ENCODE peak calls at places on chromosomes 13 and 19, in nine cellular contexts. G is uterus, Q is HFFc6, O is tibial nerve, Y is PC-3, J is ovary, Z is fibroblast of mammary gland, N is endothelial cell, B is breast epithelium. E is an unnamed sample.

GRCh38 chr19:9917322-9917721 is 19.0 kb downstream of the OLFM2 start:
- DNase-seq in Q (peak), Z (peak), N (peak), Y (peak), O (no peak), G (no peak), J (no peak), B (no peak), E (no peak)

GRCh38 chr19:10254244-10254643 is 2.2 kb downstream of the MRPL4 start:
- DNase-seq in O (no peak), Z (no peak), Q (no peak), G (no peak), N (no peak), B (no peak), J (no peak), Y (no peak), E (no peak)

GRCh38 chr13:30355405-30355741 is 48.0 kb upstream of the KATNAL1 start:
- DNase-seq in B (no peak), N (peak), G (no peak), Z (no peak), Y (no peak), Q (no peak), O (no peak), J (no peak), E (peak)

GRCh38 chr13:33218020-33218419 is 67.5 kb downstream of the STARD13 start:
- DNase-seq in G (no peak), Z (no peak), O (no peak), B (no peak), Q (peak), Y (peak), N (no peak), J (no peak), E (no peak)

GRCh38 chr13:33817513-33817842 is 471 bp upstream of the RFC3 start:
- DNase-seq in J (no peak), G (no peak), O (no peak), B (no peak), N (no peak), Y (no peak), Q (no peak), Z (no peak), E (no peak)

GRCh38 chr13:37460211-37460610 is 138.4 kb downstream of the POSTN start:
- DNase-seq in N (no peak), J (no peak), Z (peak), G (no peak), Q (peak), O (no peak), B (no peak), Y (no peak), E (no peak)

GRCh38 chr19:45037393-45038169 is 1.3 kb upstream of the CLASRP start:
- DNase-seq in Y (no peak), Q (no peak), O (no peak), N (no peak), G (no peak), B (no peak), J (peak), Z (no peak), E (no peak)

GRCh38 chr19:33233056-33233873 is 7.6 kb upstream of the SLC7A10 start:
- DNase-seq in N (no peak), Q (no peak), B (no peak), O (no peak), Z (no peak), G (no peak), Y (no peak), J (no peak), E (no peak)

GRCh38 chr19:33214621-33215020 is 11.0 kb downstream of the SLC7A10 start:
- DNase-seq in O (no peak), Z (peak), Y (peak), B (no peak), Q (peak), J (no peak), N (no peak), G (no peak), E (no peak)

GRCh38 chr19:11964496-11964857 is 363 bp upstream of the ZNF763 start:
- DNase-seq in N (no peak), Q (peak), O (no peak), J (peak), G (no peak), Y (no peak), Z (no peak), B (no peak), E (no peak)

GRCh38 chr19:29687897-29688728 is 22.9 kb downstream of the PLEKHF1 start:
- DNase-seq in J (no peak), N (no peak), Y (peak), Q (peak), O (no peak), B (no peak), Z (peak), G (no peak), E (no peak)

GRCh38 chr19:2625434-2625833 is 77.1 kb downstream of the GNG7 start:
- DNase-seq in O (peak), B (no peak), Q (no peak), G (no peak), Y (no peak), N (no peak), J (no peak), Z (no peak), E (no peak)

GRCh38 chr13:98144501-98145350 is 1.8 kb downstream of the FARP1 start:
- DNase-seq in J (no peak), O (no peak), Y (peak), G (no peak), Z (peak), B (no peak), N (peak), Q (peak), E (no peak)

GRCh38 chr13:80164451-80164850 is 176.5 kb downstream of the SPRY2 start:
- DNase-seq in N (no peak), G (no peak), Z (no peak), J (no peak), O (no peak), Q (no peak), Y (no peak), B (no peak), E (no peak)

GRCh38 chr19:32677657-32678056 is 2.0 kb downstream of the RGS9BP start:
- DNase-seq in Y (no peak), Z (no peak), Q (no peak), G (no peak), B (no peak), O (no peak), N (no peak), J (no peak), E (no peak)

GRCh38 chr13:75489502-75490263 is 7.7 kb upstream of the TBC1D4 start:
- DNase-seq in O (no peak), G (no peak), B (no peak), Y (peak), J (no peak), Q (peak), Z (peak), N (no peak), E (no peak)

GRCh38 chr19:14112809-14113385 is 4.7 kb downstream of the PRKACA start:
- DNase-seq in G (peak), B (no peak), Q (no peak), N (no peak), Y (no peak), J (peak), Z (no peak), O (peak), E (no peak)

GRCh38 chr13:23683084-23683483 is 112.9 kb downstream of the TNFRSF19 start:
- DNase-seq in Y (no peak), J (no peak), B (no peak), Z (no peak), Q (no peak), O (no peak), N (no peak), G (no peak), E (no peak)

GRCh38 chr13:39130298-39130697 is 92.0 kb downstream of the NHLRC3 start:
- DNase-seq in Y (no peak), J (no peak), O (no peak), Z (no peak), Q (no peak), N (no peak), B (no peak), G (no peak), E (no peak)

GRCh38 chr19:58001895-58002369 is 688 bp downstream of the ZNF606 start:
- DNase-seq in Z (peak), Q (no peak), Y (no peak), O (no peak), N (no peak), J (no peak), B (no peak), G (no peak), E (no peak)

GRCh38 chr19:47483200-47483599 is 819 bp downstream of the KPTN start:
- DNase-seq in J (no peak), O (no peak), G (no peak), Y (no peak), B (no peak), Q (no peak), Z (no peak), N (no peak), E (no peak)

GRCh38 chr19:47485210-47485609 is 1.2 kb upstream of the KPTN start:
- DNase-seq in B (no peak), Y (no peak), N (no peak), Z (no peak), Q (no peak), G (no peak), J (no peak), O (no peak), E (no peak)

GRCh38 chr19:47481460-47482052 is 2.5 kb downstream of the KPTN start:
- DNase-seq in J (no peak), Q (no peak), Y (no peak), O (no peak), Z (no peak), N (no peak), B (no peak), G (no peak), E (no peak)

GRCh38 chr19:47486900-47487299 is 2.9 kb upstream of the KPTN start:
- DNase-seq in G (no peak), O (no peak), Y (no peak), B (no peak), Z (no peak), Q (no peak), N (no peak), J (no peak), E (no peak)

DNA sequence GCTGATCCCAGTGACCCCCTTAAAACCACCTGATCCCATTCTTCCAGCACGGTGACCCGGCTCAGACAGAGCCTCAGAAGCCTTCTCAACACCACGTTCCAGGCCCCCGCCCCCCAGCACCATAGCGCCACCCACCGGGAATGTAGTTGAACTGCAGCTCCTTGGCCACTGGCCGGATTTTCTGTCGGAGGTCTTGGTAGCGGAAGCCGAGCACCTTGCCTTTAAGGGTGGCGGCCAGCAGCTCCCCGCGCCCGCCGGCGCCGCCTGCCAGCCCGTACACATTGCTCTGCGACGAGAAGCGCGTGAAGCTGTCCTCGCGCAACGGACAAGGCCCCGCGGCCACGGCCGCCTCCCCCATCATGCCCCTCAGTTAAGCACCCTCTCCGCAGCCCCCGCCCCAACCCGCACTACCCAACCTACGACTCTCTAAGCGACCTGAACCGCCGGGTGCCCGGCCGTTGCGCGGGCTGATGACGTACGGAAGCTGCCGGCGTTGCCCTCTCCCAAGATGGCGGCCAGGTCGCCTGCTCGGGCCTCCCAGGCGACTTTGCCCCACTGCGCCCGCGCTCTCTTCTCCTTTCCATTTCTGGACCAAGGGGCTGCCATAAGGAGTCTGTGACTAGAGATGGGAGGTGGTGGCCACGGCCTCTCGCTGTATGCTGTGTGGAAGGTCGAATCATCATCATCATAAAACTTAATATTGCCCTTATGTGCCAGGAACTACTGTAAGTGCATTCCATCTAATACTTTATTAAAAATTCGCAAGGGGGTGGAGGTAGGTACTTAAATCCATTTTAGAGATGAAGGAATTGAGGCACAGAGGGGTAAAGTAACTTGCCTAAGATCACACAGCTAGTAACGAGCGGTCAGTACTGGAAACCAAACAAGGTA is at the start of gene KPTN:
- DNase-seq in N (peak), Y (peak), O (peak), Z (peak), Q (peak), G (peak), B (peak), J (peak), E (peak)
- TF ChIP-seq CTCF in N (peak), Y (peak), O (peak), Z (peak), Q (peak), G (peak), B (peak), J (peak), E (no peak)

DNA sequence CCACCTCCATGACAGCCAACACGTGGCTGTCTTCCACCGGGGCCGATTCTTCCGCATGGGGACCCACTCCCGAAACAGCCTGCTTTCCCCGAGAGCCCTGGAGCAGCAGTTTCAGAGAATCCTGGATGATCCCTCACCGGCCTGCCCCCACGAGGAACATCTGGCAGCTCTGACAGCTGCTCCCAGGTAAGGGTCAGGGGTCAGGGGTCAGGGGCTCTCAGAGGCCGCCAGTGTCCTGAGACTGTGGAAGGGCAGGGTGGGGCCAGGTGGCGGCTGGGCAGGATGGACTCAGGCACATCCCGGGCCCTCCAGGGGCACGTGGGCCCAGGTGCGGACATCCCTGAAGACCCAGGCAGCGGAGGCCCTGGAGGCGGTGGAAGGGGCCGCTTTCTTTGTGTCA is 15.0 kb downstream of the CPT1C start:
- DNase-seq in N (no peak), Q (no peak), B (no peak), Z (no peak), Y (no peak), J (no peak), G (no peak), O (no peak), E (no peak)
- TF ChIP-seq CTCF in N (no peak), Q (no peak), B (no peak), Z (no peak), Y (no peak), J (no peak), G (no peak), O (no peak), E (no peak)

DNA sequence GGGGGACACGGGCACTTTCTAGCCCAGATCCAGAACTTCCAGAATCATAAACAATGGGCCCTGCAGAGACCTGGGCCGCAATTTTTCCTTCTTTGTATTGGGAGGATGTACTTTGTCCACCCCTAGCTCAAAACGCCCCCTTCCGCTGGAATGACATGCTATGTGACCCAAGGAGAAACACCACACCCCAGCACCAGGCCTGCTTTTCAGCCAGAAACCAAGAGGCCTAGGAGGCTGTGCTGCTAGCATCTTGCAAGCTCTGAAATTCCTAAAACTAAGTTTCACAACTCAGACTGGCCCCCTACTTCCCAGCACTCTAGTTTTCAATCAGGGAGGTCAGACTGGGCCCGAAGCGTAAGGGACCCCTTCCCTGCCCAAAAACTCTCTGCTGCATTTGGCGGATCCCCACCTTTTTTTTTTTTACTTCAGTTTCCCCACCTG is 538 bp downstream of the LSM4 start:
- DNase-seq in N (peak), Y (peak), Z (peak), O (no peak), G (no peak), B (no peak), Q (peak), J (no peak), E (no peak)
- TF ChIP-seq CTCF in N (no peak), Y (peak), Z (peak), O (no peak), G (no peak), B (no peak), Q (peak), J (no peak), E (no peak)

DNA sequence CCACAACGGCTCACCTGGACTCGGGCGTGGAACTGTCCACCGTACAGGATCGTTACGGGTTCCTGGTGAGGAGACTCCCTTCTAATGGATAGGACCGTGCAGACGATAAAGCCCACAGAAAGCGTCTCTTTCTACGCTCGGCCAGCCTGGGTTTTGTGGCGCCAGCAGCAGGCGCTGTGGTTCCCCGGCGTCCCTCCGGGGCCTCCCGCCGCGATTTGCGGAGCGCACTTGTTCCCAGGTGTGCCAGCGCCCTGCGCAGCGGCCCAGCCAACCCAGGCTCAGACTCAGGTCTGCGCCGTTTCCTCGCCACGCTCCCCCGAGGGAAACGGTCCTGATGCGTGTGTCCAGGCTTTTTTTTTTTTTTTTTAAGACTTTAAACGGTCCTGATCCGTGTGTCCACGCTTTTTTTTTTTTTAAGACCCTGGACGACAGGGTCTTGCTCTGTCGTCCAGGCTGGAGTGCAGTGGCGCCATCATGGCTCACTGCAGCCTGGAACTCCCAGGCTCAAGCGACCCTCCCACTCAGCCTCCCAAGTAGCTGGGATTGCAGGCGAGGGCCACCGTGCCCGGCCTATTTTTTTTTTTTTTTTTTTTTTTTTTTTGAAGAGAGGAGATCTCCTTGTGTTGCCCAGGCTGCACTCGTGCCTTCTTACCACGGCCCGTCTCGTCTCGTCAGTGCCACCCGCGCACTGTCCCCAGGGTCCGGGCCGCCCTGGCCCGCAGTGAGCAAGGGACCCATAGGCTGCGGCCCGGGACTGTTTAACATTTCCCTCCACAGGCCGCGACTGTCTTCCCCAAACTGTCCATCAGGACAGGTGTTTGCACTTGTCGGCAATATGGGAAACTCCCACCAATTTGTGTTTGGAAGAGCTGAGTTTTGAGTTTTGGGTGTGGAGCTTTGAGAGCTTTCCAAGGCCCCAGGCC is 23.8 kb downstream of the GJA3 start:
- DNase-seq in G (no peak), J (no peak), Q (no peak), O (no peak), Y (no peak), Z (peak), B (no peak), N (peak), E (no peak)
- TF ChIP-seq CTCF in G (no peak), J (no peak), Q (peak), O (no peak), Y (peak), Z (peak), B (no peak), N (no peak), E (no peak)

GRCh38 chr19:50835785-50836542 is 2.6 kb upstream of the KLK15 start:
- DNase-seq in J (peak), Y (peak), N (peak), G (peak), Z (peak), Q (peak), B (peak), O (peak), E (peak)
- TF ChIP-seq CTCF in J (no peak), Y (peak), N (no peak), G (no peak), Z (no peak), Q (no peak), B (no peak), O (no peak), E (no peak)

GRCh38 chr19:18489627-18490184 is 32.2 kb downstream of the ELL start:
- DNase-seq in J (no peak), B (no peak), Z (no peak), N (no peak), Y (no peak), Q (no peak), G (no peak), O (no peak), E (no peak)

GRCh38 chr19:18487576-18488402 is 34.1 kb downstream of the ELL start:
- DNase-seq in O (no peak), Z (no peak), Y (no peak), J (no peak), B (peak), N (no peak), Q (no peak), G (no peak), E (no peak)

GRCh38 chr19:18488403-18488723 is 33.5 kb downstream of the ELL start:
- DNase-seq in N (no peak), Z (no peak), Q (no peak), O (no peak), J (no peak), B (no peak), G (no peak), Y (peak), E (no peak)

GRCh38 chr19:18490719-18491118 is 31.2 kb downstream of the ELL start:
- DNase-seq in B (no peak), Z (no peak), O (no peak), J (no peak), Q (no peak), G (no peak), N (no peak), Y (no peak), E (no peak)

GRCh38 chr19:18488838-18489626 is 32.8 kb downstream of the ELL start:
- DNase-seq in Y (peak), G (no peak), J (peak), O (no peak), Q (no peak), B (no peak), Z (no peak), N (peak), E (no peak)
- TF ChIP-seq CTCF in Y (peak), G (peak), J (peak), O (peak), Q (no peak), B (no peak), Z (peak), N (peak), E (no peak)

GRCh38 chr13:41075034-41075433 is 13.7 kb downstream of the WBP4 start:
- DNase-seq in G (no peak), Y (peak), J (no peak), B (no peak), Z (peak), O (peak), Q (no peak), N (peak), E (no peak)
- TF ChIP-seq CTCF in G (peak), Y (peak), J (peak), B (no peak), Z (peak), O (peak), Q (peak), N (peak), E (no peak)

GRCh38 chr13:114143806-114144605 is 11.6 kb upstream of the RASA3 start:
- DNase-seq in Q (no peak), N (peak), G (no peak), J (peak), O (no peak), Y (no peak), B (no peak), Z (no peak), E (peak)
- TF ChIP-seq CTCF in Q (peak), N (no peak), G (no peak), J (no peak), O (no peak), Y (peak), B (no peak), Z (no peak), E (no peak)

E was measured in activated B cell treated with CpG ODN at 0.5 μM for 24 hours.